ENCODE peak calls at places on chromosomes 1 and 21, in four cellular contexts. G is right atrium auricular region, V is fibroblast of mammary gland, Z is omental fat pad. F is an unnamed sample.

GRCh38 chr1:23098463-23099170 is 70.0 kb downstream of the LUZP1 start:
- DNase-seq in G (peak), V (peak), Z (no peak), F (no peak)

GRCh38 chr1:162561616-162562451 is at the start of gene UAP1:
- DNase-seq in V (no peak), G (no peak), Z (no peak), F (no peak)

GRCh38 chr1:48043524-48043923 is 46.3 kb upstream of the TRABD2B start:
- DNase-seq in V (no peak), Z (no peak), G (no peak), F (no peak)

GRCh38 chr1:50346621-50347020 is 76.6 kb downstream of the DMRTA2 start:
- DNase-seq in G (peak), Z (no peak), V (no peak), F (no peak)

GRCh38 chr21:46189213-46189958 is 5.1 kb upstream of the SPATC1L start:
- DNase-seq in V (peak), G (peak), Z (peak), F (no peak)

GRCh38 chr1:53145942-53146708 is 3.7 kb upstream of the SLC1A7 start:
- DNase-seq in Z (peak), G (peak), V (peak), F (no peak)

GRCh38 chr21:46084041-46084561 is 13.8 kb upstream of the COL6A2 start:
- DNase-seq in G (no peak), V (no peak), Z (no peak), F (no peak)

GRCh38 chr1:90963651-90964050 is 58.2 kb downstream of the ZNF644 start:
- DNase-seq in G (no peak), V (peak), Z (no peak), F (no peak)

GRCh38 chr1:181344091-181344490 is 139.2 kb upstream of the CACNA1E start:
- DNase-seq in Z (no peak), V (no peak), G (no peak), F (no peak)

GRCh38 chr1:2821970-2822620 is 20.6 kb upstream of the TTC34 start:
- DNase-seq in V (no peak), Z (no peak), G (no peak), F (no peak)
- TF ChIP-seq CTCF in V (no peak), Z (no peak), G (no peak), F (no peak)

DNA sequence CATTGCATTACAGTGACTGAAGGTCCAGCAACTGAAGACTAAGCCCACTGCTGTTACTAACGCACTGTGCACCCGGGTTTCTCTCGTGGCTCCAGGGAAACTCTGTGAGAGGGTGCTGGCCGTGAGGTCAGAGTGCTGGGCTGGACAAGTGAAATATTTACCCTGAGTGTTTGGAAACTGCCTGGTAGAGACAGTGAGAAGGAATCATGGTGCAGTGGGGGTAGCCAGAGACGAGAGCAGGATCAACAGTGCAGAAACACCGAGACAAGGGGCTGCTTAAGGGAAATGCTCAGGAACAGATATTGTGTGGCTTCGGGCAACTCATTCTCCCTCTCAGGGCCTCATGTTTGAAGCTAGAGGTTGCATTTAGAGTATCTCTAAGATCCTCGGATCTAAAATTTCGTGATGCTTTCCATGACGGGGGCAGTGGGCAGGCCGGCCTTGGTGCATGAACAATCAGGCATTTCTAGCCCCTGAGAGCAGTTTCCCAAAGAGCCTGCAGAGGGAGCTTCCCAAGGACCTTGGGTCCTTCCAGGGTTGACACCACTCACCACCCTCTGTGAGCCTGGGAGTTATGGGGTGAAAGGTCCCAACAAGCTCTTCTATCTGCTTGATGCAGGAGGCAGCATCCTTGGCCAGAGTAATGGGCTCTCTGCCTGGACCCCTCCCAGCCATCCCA is 9.7 kb downstream of the CD2 start:
- DNase-seq in V (peak), Z (no peak), G (no peak), F (no peak)
- TF ChIP-seq CTCF in V (peak), Z (no peak), G (no peak), F (no peak)

GRCh38 chr21:30072496-30072895 is 94.1 kb downstream of the CLDN17 start:
- DNase-seq in V (peak), G (no peak), Z (no peak), F (no peak)
- TF ChIP-seq CTCF in V (peak), G (peak), Z (no peak), F (no peak)

GRCh38 chr1:109716570-109717090 is 4.6 kb downstream of the GSTM5 start:
- DNase-seq in V (no peak), G (no peak), Z (no peak), F (no peak)

GRCh38 chr1:109712321-109712864 is 342 bp downstream of the GSTM5 start:
- DNase-seq in Z (no peak), V (no peak), G (no peak), F (no peak)

GRCh38 chr1:109716121-109716520 is 4.1 kb downstream of the GSTM5 start:
- DNase-seq in G (no peak), Z (no peak), V (no peak), F (no peak)

GRCh38 chr1:109714661-109715372 is 2.8 kb downstream of the GSTM5 start:
- DNase-seq in Z (no peak), V (no peak), G (no peak), F (no peak)

DNA sequence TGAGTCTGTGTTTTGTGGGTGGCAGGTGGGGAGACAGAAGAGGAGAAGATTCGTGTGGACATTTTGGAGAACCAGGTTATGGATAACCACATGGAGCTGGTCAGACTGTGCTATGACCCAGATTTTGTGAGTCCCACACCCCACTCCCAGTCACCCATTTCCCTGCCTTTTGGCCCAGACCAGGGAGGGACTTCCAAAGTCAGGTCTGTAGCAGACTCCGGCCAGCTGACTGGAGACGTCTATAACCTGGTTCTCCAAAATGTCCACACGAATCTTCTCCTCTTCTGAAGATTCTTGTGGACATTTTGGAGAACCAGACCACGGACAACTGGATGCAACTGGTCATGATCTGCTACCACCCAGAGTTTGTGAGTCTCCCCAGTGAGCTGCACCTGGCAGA is 1.6 kb downstream of the GSTM5 start:
- DNase-seq in G (no peak), Z (no peak), V (no peak), F (no peak)
- TF ChIP-seq CTCF in G (no peak), Z (no peak), V (no peak), F (no peak)

GRCh38 chr1:2412773-2413494 is 570 bp upstream of the PEX10 start:
- DNase-seq in G (no peak), Z (no peak), V (peak), F (peak)
- TF ChIP-seq CTCF in G (no peak), Z (no peak), V (no peak), F (no peak)

GRCh38 chr1:169604781-169605560 is 18.7 kb upstream of the F5 start:
- DNase-seq in V (no peak), G (no peak), Z (no peak), F (peak)

GRCh38 chr1:169595764-169596711 is 9.8 kb upstream of the F5 start:
- DNase-seq in V (peak), G (no peak), Z (no peak), F (no peak)

DNA sequence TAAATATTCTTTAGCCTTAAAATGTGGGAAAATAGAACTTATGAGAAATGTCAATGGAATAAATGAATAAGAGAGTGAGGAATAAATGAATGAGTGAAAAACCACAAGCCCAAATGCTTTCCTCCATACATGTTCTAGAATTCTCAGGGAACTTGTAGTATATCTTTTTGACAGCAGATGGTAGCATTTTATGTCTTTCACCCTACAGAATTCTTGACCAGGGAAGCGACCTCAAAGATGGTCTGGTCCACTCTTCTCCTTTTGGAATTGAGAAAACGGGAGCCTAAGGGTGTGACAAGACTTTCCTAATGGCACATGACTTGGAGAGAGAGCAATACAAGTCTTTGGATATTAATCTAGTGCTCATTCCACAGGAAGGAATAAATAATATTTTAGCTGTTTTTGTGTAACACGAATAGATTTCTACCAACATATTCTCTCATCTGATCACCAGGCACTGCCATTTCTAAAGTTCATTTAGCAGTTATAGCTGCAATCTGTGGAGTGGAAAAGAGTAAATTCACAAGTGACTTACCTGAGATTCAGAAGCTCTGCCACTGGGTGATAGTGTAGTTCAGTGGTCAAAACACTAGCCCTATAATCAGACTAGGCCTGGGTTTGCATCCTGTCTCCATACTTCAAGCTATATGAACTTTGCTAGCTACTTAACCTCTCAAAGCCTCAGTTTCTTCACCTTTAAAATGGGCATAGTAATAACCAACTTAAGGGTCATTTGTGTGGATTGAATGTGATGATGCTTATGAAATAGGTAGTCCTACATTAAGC is 15.0 kb upstream of the F5 start:
- DNase-seq in Z (no peak), G (no peak), V (peak), F (no peak)
- TF ChIP-seq CTCF in Z (no peak), G (peak), V (peak), F (no peak)

GRCh38 chr1:156615946-156616345 is 3.3 kb upstream of the HAPLN2 start:
- DNase-seq in G (no peak), Z (no peak), V (no peak), F (no peak)

GRCh38 chr1:156616463-156616862 is 2.8 kb upstream of the HAPLN2 start:
- DNase-seq in Z (no peak), G (no peak), V (peak), F (no peak)

GRCh38 chr1:156618853-156619581 is at the start of gene HAPLN2:
- DNase-seq in G (no peak), Z (no peak), V (no peak), F (no peak)

GRCh38 chr1:156622581-156623297 is 3.5 kb downstream of the HAPLN2 start:
- DNase-seq in Z (no peak), G (no peak), V (no peak), F (no peak)

DNA sequence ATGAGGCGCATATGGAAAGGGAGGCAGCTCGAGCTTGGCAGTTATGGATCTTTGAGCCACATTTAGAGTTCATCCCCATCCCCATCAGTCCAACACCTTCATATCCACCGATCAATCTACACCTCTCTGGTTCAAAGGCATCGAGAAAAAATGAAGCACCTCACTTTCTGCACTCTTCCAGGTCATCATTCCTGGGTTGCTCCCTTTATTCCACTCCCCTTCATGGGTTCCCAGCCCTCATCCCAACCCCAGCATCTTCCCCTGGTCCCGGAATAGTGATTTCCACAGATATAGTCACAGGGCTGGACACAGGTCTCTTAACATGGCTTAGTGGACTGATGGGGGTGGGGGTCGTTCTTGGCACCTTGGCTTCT is 354 bp downstream of the HAPLN2 start:
- DNase-seq in G (no peak), V (no peak), Z (no peak), F (no peak)
- TF ChIP-seq CTCF in G (no peak), V (no peak), Z (no peak), F (no peak)

GRCh38 chr21:14382486-14382834 is 486 bp downstream of the HSPA13 start:
- DNase-seq in G (no peak), Z (no peak), V (peak), F (no peak)

DNA sequence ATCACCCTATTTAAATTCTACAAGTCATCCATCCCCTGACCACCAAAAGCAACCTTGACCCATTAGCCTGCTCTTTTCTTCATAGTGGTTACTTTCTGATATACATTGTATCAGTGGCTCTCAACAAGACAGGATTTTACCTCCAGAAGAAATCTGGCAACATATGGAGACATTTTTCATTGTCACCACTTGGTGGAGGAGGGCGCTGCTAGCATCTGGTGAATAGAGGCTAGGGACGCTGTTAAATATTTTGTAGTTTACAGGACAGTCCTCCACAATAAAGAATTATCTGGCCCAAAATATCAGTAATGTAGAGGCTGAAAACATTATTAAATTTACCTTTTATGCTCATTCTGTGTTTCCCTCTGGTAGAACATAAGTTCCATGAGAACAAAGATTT is 6.1 kb downstream of the HSPA13 start:
- DNase-seq in V (no peak), G (no peak), Z (no peak), F (no peak)
- TF ChIP-seq CTCF in V (no peak), G (no peak), Z (no peak), F (no peak)

DNA sequence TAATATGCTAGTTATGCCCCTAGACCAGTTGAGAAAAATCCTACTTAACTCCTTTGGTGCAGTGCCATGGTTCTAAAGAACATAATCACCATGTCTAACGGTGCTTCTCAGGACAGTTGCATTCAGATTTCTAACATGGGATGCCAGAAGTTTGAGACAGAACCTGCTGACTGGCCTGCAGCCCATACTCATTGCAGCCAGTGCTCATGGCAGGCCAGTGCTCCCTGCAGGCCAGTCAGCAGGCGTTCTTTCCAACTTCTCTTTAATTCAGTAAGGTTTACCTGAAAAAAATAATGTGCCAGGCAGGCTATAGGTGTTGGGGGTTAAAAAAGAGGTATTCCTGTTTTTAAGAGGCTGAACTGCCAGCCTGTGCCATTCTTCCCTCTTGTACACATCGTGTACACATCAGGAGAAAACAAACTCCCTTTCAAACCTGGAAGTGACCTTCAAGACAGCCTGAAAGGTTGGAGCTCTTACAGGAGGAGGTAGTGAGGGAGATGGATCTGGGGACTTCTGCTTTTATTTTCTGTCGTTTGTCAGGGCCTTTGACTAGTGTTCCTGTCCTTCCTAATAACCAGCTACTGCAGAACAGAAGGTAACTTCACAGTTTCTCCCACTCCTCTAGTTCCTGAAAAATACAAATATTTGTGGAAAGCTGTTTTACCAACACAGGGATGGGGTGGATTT is 146.0 kb upstream of the MAGI3 start:
- DNase-seq in G (no peak), V (no peak), Z (no peak), F (no peak)
- TF ChIP-seq CTCF in G (no peak), V (no peak), Z (no peak), F (no peak)

GRCh38 chr21:44800971-44801467 is 601 bp downstream of the UBE2G2 start:
- DNase-seq in V (peak), G (no peak), Z (no peak), F (no peak)
- TF ChIP-seq CTCF in V (peak), G (no peak), Z (no peak), F (no peak)